ENCODE peak calls at places on chromosome 19, in eight cellular contexts. T, W, M, B, P, L, H and Y are unnamed samples.

GRCh38 chr19:16794456-16794855 is 34.7 kb upstream of the SIN3B start:
- DNase-seq in L (no peak), T (no peak), M (no peak), P (no peak), W (no peak), H (no peak), B (no peak), Y (no peak)

GRCh38 chr19:14519860-14520407 is 1.7 kb upstream of the DNAJB1 start:
- DNase-seq in H (no peak), P (no peak), L (no peak), M (no peak), W (peak; percentile 60), T (peak; percentile 87), B (no peak), Y (no peak)

GRCh38 chr19:4866595-4867424 is 657 bp downstream of the PLIN3 start:
- DNase-seq in W (peak; percentile 78), M (peak; percentile 85), P (no peak), T (peak; percentile 95), H (no peak), B (no peak), L (no peak), Y (no peak)

GRCh38 chr19:56350416-56351045 is 35.9 kb upstream of the ZSCAN5A start:
- DNase-seq in L (no peak), T (peak; percentile 62), H (peak; percentile 3), W (no peak), B (no peak), P (peak; percentile 45), M (no peak), Y (no peak)

GRCh38 chr19:9406798-9407352 is 28.5 kb downstream of the ZNF266 start:
- DNase-seq in H (peak; percentile 55), P (no peak), W (peak; percentile 80), B (no peak), T (peak; percentile 93), M (peak; percentile 74), L (peak; percentile 24), Y (peak; percentile 72)

GRCh38 chr19:17584132-17584531 is 28.7 kb downstream of the COLGALT1 start:
- DNase-seq in P (no peak), T (no peak), L (no peak), H (no peak), W (no peak), M (no peak), B (no peak), Y (no peak)

GRCh38 chr19:40802300-40803169 is 3.5 kb downstream of the EGLN2 start:
- DNase-seq in L (no peak), W (no peak), P (no peak), B (no peak), H (no peak), M (peak; percentile 73), T (peak; percentile 74), Y (no peak)

GRCh38 chr19:40525234-40526051 is 51.2 kb upstream of the SHKBP1 start:
- DNase-seq in W (no peak), B (no peak), M (no peak), T (peak; percentile 79), L (no peak), H (no peak), P (no peak), Y (no peak)

GRCh38 chr19:44722131-44723121 is 23.5 kb downstream of the CEACAM16 start:
- DNase-seq in H (no peak), L (no peak), T (no peak), W (no peak), P (no peak), M (no peak), B (no peak), Y (no peak)

GRCh38 chr19:31166206-31166605 is 183.0 kb downstream of the TSHZ3 start:
- DNase-seq in M (no peak), L (no peak), P (no peak), B (no peak), T (no peak), H (no peak), W (no peak), Y (no peak)

GRCh38 chr19:33580645-33581037 is 41.1 kb upstream of the CHST8 start:
- DNase-seq in H (no peak), P (no peak), B (no peak), M (no peak), L (no peak), W (no peak), T (no peak), Y (no peak)

GRCh38 chr19:38024991-38025716 is 118.1 kb downstream of the SIPA1L3 start:
- DNase-seq in M (no peak), T (no peak), W (peak; percentile 39), L (peak; percentile 38), P (no peak), B (no peak), H (no peak), Y (no peak)

GRCh38 chr19:13865578-13866462 is 11.1 kb upstream of the NANOS3 start:
- DNase-seq in P (no peak), T (peak; percentile 93), M (no peak), B (no peak), H (no peak), W (peak; percentile 74), L (no peak), Y (peak; percentile 65)

GRCh38 chr19:33868821-33869412 is 72.2 kb downstream of the KCTD15 start:
- DNase-seq in P (no peak), W (no peak), L (peak; percentile 26), T (no peak), M (no peak), H (no peak), B (no peak), Y (no peak)

GRCh38 chr19:45645631-45646344 is 6.6 kb upstream of the EML2 start:
- DNase-seq in T (peak; percentile 100), B (no peak), W (peak; percentile 82), P (peak; percentile 59), H (peak; percentile 62), L (peak; percentile 90), M (peak; percentile 84), Y (peak; percentile 80)

GRCh38 chr19:3366104-3366760 is at the start of gene NFIC:
- DNase-seq in B (no peak), T (peak; percentile 99), P (no peak), W (peak; percentile 88), H (no peak), M (peak; percentile 90), L (no peak), Y (peak; percentile 69)

GRCh38 chr19:2051771-2052704 is 994 bp upstream of the MKNK2 start:
- DNase-seq in W (peak; percentile 62), B (no peak), M (no peak), T (peak; percentile 51), L (no peak), H (no peak), P (no peak), Y (no peak)

GRCh38 chr19:30085394-30085793 is 143.4 kb downstream of the URI1 start:
- DNase-seq in T (peak; percentile 77), W (no peak), B (no peak), H (no peak), P (no peak), L (no peak), M (peak; percentile 47), Y (no peak)

GRCh38 chr19:29495091-29495490 is 30.7 kb upstream of the VSTM2B start:
- DNase-seq in W (peak; percentile 21), P (no peak), L (no peak), H (no peak), M (peak; percentile 26), T (no peak), B (no peak), Y (no peak)

GRCh38 chr19:18995804-18996241 is 37.5 kb downstream of the SUGP2 start:
- DNase-seq in B (no peak), M (peak; percentile 70), L (peak; percentile 45), P (no peak), W (no peak), T (peak; percentile 99), H (peak; percentile 91), Y (peak; percentile 48)
- TF ChIP-seq CTCF in B (no peak), M (peak; percentile 47), L (peak; percentile 67), P (peak; percentile 54), W (no peak), T (peak; percentile 81), H (peak; percentile 94), Y (peak; percentile 44)

GRCh38 chr19:8095354-8095886 is 42.9 kb downstream of the CCL25 start:
- DNase-seq in W (no peak), H (no peak), L (no peak), B (no peak), P (no peak), M (no peak), T (no peak), Y (no peak)

GRCh38 chr19:8101311-8101710 is 48.1 kb downstream of the FBN3 start:
- DNase-seq in W (no peak), L (no peak), H (no peak), B (no peak), M (no peak), P (no peak), T (no peak), Y (no peak)

GRCh38 chr19:8097198-8097597 is 44.6 kb downstream of the CCL25 start:
- DNase-seq in B (no peak), P (no peak), T (no peak), M (no peak), L (no peak), H (no peak), W (no peak), Y (no peak)

GRCh38 chr19:8096071-8096470 is 43.5 kb downstream of the CCL25 start:
- DNase-seq in H (no peak), T (no peak), W (no peak), B (no peak), M (no peak), P (no peak), L (no peak), Y (no peak)

DNA sequence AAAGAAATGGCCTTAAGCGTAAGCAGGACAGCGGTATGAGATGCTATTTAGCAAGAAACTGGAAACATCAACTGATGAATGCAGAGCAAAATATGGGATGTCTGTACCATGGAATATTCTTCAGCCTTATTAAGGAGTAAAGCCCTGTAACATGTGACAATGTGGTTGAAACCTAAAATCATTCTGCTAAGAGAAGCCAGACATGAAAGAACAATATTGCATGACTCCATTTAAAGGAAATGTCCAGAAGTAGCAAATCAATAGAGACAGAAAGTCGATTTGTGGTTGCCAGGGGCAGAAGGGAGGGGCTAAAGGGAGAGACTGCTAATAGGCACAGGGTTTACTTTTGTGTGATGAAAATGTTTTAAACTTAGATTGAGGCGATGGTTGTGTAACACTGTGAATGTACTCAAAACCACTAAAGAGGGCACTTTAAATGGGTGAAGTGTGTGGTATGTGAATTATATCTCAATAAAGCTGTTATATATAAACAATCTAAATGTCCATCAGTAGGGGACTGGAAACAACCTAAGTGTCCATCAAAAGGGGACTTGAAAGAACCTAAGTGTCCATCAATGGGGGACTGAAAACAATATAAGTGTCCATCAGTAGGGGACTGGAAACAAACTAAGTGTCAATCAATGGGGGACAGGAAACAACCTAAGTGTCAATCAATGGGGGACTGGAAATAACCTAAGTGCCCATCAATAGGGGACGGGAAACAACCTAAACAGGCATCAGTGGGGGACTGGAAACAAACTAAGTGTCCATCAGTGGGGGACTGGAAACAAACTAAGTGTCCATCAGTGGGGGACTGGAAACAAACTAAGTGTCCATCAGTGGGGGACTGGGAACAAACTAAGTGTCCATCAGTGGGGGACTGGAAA is 45.4 kb downstream of the CCL25 start:
- DNase-seq in L (no peak), T (no peak), H (no peak), M (no peak), P (no peak), B (no peak), W (no peak), Y (no peak)
- TF ChIP-seq CTCF in L (no peak), T (no peak), H (no peak), M (no peak), P (no peak), B (no peak), W (no peak), Y (no peak)

GRCh38 chr19:47794526-47794925 is 9.8 kb downstream of the TPRX1 start:
- DNase-seq in B (no peak), M (no peak), L (no peak), T (no peak), W (no peak), H (no peak), P (no peak), Y (no peak)
- TF ChIP-seq CTCF in B (no peak), M (no peak), L (no peak), T (no peak), W (no peak), H (no peak), P (peak; percentile 48), Y (no peak)

GRCh38 chr19:12137541-12137940 is 2.6 kb downstream of the ZNF20 start:
- DNase-seq in T (no peak), H (no peak), P (no peak), M (no peak), W (no peak), B (no peak), L (no peak), Y (no peak)
- TF ChIP-seq CTCF in T (no peak), H (no peak), P (no peak), M (peak; percentile 27), W (no peak), B (no peak), L (no peak), Y (peak; percentile 28)